ENCODE peak calls at places on chromosomes 13 and 19, in five cellular contexts. Z is stimulated activated CD8-positive, alpha-beta memory T cell treated with anti-CD3 and anti-CD28 coated beads, Interleukin-12 subunit alpha, Interleukin-12 subunit beta, amount 100 ng/mL, for 4 hours; L is T-helper 2 cell; S is CD8-positive, alpha-beta T cell; T is bronchial epithelial cell. G is an unnamed sample.

GRCh38 chr19:34226036-34226435 is 28.3 kb upstream of the GARRE1 start:
- DNase-seq in Z (no peak), L (no peak), S (no peak), T (no peak), G (no peak)

GRCh38 chr19:12647490-12648071 is 19.0 kb downstream of the MAN2B1 start:
- DNase-seq in Z (no peak), L (no peak), S (no peak), T (peak; percentile 39), G (peak; percentile 36)

GRCh38 chr19:19554074-19555023 is 16.3 kb downstream of the CILP2 start:
- DNase-seq in Z (no peak), L (no peak), S (peak; percentile 49), T (no peak), G (peak; percentile 54)

GRCh38 chr19:9219489-9219888 is at the start of gene OR7D4:
- DNase-seq in Z (no peak), L (no peak), S (no peak), T (no peak), G (no peak)

GRCh38 chr13:113777311-113778260 is 18.6 kb downstream of the TMEM255B start:
- DNase-seq in Z (no peak), L (no peak), S (no peak), T (no peak), G (peak; percentile 8)

GRCh38 chr13:29439601-29440381 is 155.7 kb downstream of the SLC7A1 start:
- DNase-seq in Z (no peak), L (no peak), S (no peak), T (peak; percentile 67), G (no peak)

GRCh38 chr13:44951184-44951583 is 38.1 kb downstream of the NUFIP1 start:
- DNase-seq in Z (no peak), L (no peak), S (no peak), T (no peak), G (peak; percentile 50)

GRCh38 chr19:10453852-10454251 is 33.5 kb downstream of the PDE4A start:
- DNase-seq in Z (no peak), L (no peak), S (no peak), T (no peak), G (no peak)

GRCh38 chr13:110625771-110626321 is 10.5 kb downstream of the NAXD start:
- DNase-seq in Z (no peak), L (no peak), S (no peak), T (no peak), G (no peak)

GRCh38 chr19:47713046-47714021 is at the start of gene EHD2:
- DNase-seq in Z (peak; percentile 15), L (no peak), S (peak; percentile 24), T (peak; percentile 33), G (peak; percentile 80)

GRCh38 chr19:5800361-5801270 is 4.3 kb upstream of the NRTN start:
- DNase-seq in Z (no peak), L (no peak), S (no peak), T (no peak), G (no peak)

GRCh38 chr19:8323781-8324185 is 2.5 kb downstream of the RPS28 start:
- DNase-seq in Z (no peak), L (no peak), S (no peak), T (no peak), G (no peak)

GRCh38 chr19:48390188-48391099 is 907 bp downstream of the KDELR1 start:
- DNase-seq in Z (peak; percentile 47), L (peak; percentile 38), S (peak; percentile 48), T (no peak), G (peak; percentile 58)

GRCh38 chr13:29934531-29935308 is 84.3 kb upstream of the UBL3 start:
- DNase-seq in Z (no peak), L (no peak), S (no peak), T (no peak), G (no peak)

GRCh38 chr19:33375760-33376159 is 2.3 kb downstream of the CEBPG start:
- DNase-seq in Z (no peak), L (no peak), S (no peak), T (peak; percentile 48), G (peak; percentile 58)

GRCh38 chr19:48596237-48596636 is 10.3 kb upstream of the SPACA4 start:
- DNase-seq in Z (no peak), L (no peak), S (no peak), T (no peak), G (no peak)

GRCh38 chr13:43835701-43836100 is 43.8 kb downstream of the CCDC122 start:
- DNase-seq in Z (no peak), L (no peak), S (no peak), T (peak; percentile 43), G (no peak)

GRCh38 chr13:101211261-101211660 is 205.0 kb downstream of the NALCN start:
- DNase-seq in Z (no peak), L (no peak), S (no peak), T (peak; percentile 81), G (peak; percentile 74)

GRCh38 chr19:55247621-55248099 is 11.2 kb downstream of the PPP6R1 start:
- DNase-seq in Z (no peak), L (no peak), S (no peak), T (peak; percentile 84), G (peak; percentile 30)

GRCh38 chr13:42337808-42338600 is 66.1 kb downstream of the AKAP11 start:
- DNase-seq in Z (no peak), L (no peak), S (no peak), T (no peak), G (no peak)

GRCh38 chr13:88637935-88638334 is 966.8 kb downstream of the SLITRK5 start:
- DNase-seq in Z (no peak), L (no peak), S (no peak), T (no peak), G (no peak)

GRCh38 chr19:47702671-47703070 is 10.6 kb upstream of the EHD2 start:
- DNase-seq in Z (no peak), L (no peak), S (no peak), T (no peak), G (no peak)

GRCh38 chr13:37608750-37609339 is 10.3 kb upstream of the POSTN start:
- DNase-seq in Z (no peak), L (no peak), S (no peak), T (peak; percentile 22), G (no peak)

GRCh38 chr19:35861640-35862160 is 5.0 kb downstream of the KIRREL2 start:
- DNase-seq in Z (no peak), L (no peak), S (no peak), T (no peak), G (no peak)

GRCh38 chr13:76965759-76966421 is 17.6 kb downstream of the ACOD1 start:
- DNase-seq in Z (no peak), L (no peak), S (no peak), T (peak; percentile 58), G (peak; percentile 81)

GRCh38 chr13:102679449-102680132 is 15.3 kb downstream of the METTL21C start:
- DNase-seq in Z (no peak), L (no peak), S (no peak), T (no peak), G (no peak)

GRCh38 chr13:50268500-50268899 is 253.3 kb downstream of the KCNRG start:
- DNase-seq in Z (no peak), L (no peak), S (no peak), T (no peak), G (no peak)